ENCODE peak calls at places on chromosomes 5 and 9, in five cellular contexts. R, Z, U, E and O are unnamed samples.

GRCh38 chr5:170420809-170421412 is 31.7 kb upstream of the KCNMB1 start:
- DNase-seq in R (peak; percentile 22), Z (peak; percentile 62), U (peak; percentile 68), E (peak; percentile 30), O (peak; percentile 72)

GRCh38 chr9:14203366-14204056 is 110.4 kb downstream of the NFIB start:
- DNase-seq in R (peak; percentile 64), Z (peak; percentile 85), U (no peak), E (no peak), O (peak; percentile 44)

GRCh38 chr5:77145666-77146065 is 58.6 kb upstream of the ZBED3 start:
- DNase-seq in R (no peak), Z (no peak), U (no peak), E (no peak), O (no peak)

GRCh38 chr5:123610209-123610608 is 98.2 kb downstream of the CSNK1G3 start:
- DNase-seq in R (no peak), Z (no peak), U (no peak), E (no peak), O (no peak)

GRCh38 chr5:38274370-38274769 is 16.0 kb downstream of the EGFLAM start:
- DNase-seq in R (no peak), Z (no peak), U (no peak), E (no peak), O (no peak)

GRCh38 chr9:70413427-70413797 is 1.0 kb downstream of the KLF9 start:
- DNase-seq in R (peak; percentile 85), Z (no peak), U (no peak), E (no peak), O (peak; percentile 83)

GRCh38 chr9:30995951-30996738 is 1388.3 kb upstream of the ACO1 start:
- DNase-seq in R (no peak), Z (no peak), U (no peak), E (no peak), O (no peak)

GRCh38 chr5:159451197-159452052 is 121.1 kb upstream of the IL12B start:
- DNase-seq in R (no peak), Z (peak; percentile 36), U (peak; percentile 46), E (no peak), O (peak; percentile 21)

GRCh38 chr5:124453221-124454032 is 293.0 kb downstream of the ZNF608 start:
- DNase-seq in R (no peak), Z (no peak), U (peak; percentile 15), E (no peak), O (no peak)

GRCh38 chr5:131423056-131423455 is 159.2 kb downstream of the CDC42SE2 start:
- DNase-seq in R (no peak), Z (no peak), U (no peak), E (no peak), O (peak; percentile 23)

GRCh38 chr5:6476313-6476661 is 27.6 kb downstream of the UBE2QL1 start:
- DNase-seq in R (no peak), Z (no peak), U (no peak), E (no peak), O (no peak)

GRCh38 chr5:139148306-139148705 is 49.9 kb downstream of the SIL1 start:
- DNase-seq in R (no peak), Z (peak; percentile 77), U (no peak), E (no peak), O (no peak)

GRCh38 chr5:151520294-151520693 is 70.8 kb downstream of the FAT2 start:
- DNase-seq in R (no peak), Z (no peak), U (no peak), E (no peak), O (no peak)

GRCh38 chr5:68465133-68465532 is 249.6 kb downstream of the PIK3R1 start:
- DNase-seq in R (no peak), Z (no peak), U (no peak), E (no peak), O (no peak)

GRCh38 chr5:123875444-123876264 is 363.7 kb downstream of the CSNK1G3 start:
- DNase-seq in R (no peak), Z (peak; percentile 28), U (no peak), E (no peak), O (no peak)

GRCh38 chr5:58410441-58410840 is 49.4 kb downstream of the PLK2 start:
- DNase-seq in R (no peak), Z (peak; percentile 33), U (no peak), E (no peak), O (no peak)

GRCh38 chr5:143496928-143497327 is 93.4 kb upstream of the NR3C1 start:
- DNase-seq in R (no peak), Z (no peak), U (no peak), E (no peak), O (no peak)

GRCh38 chr9:36929350-36929675 is 104.8 kb downstream of the PAX5 start:
- DNase-seq in R (no peak), Z (no peak), U (no peak), E (no peak), O (no peak)

GRCh38 chr5:54889826-54890225 is 95.6 kb downstream of the ESM1 start:
- DNase-seq in R (no peak), Z (no peak), U (no peak), E (no peak), O (no peak)

GRCh38 chr5:44875661-44876250 is 67.0 kb downstream of the MRPS30 start:
- DNase-seq in R (no peak), Z (no peak), U (peak; percentile 98), E (no peak), O (no peak)

GRCh38 chr9:133737071-133737773 is 930 bp downstream of the SARDH start:
- DNase-seq in R (no peak), Z (peak; percentile 67), U (no peak), E (no peak), O (peak; percentile 48)

GRCh38 chr9:133115604-133116345 is 5.3 kb downstream of the RALGDS start:
- DNase-seq in R (peak; percentile 36), Z (no peak), U (no peak), E (no peak), O (peak; percentile 42)

GRCh38 chr9:108637340-108637739 is 218.4 kb downstream of the ACTL7B start:
- DNase-seq in R (no peak), Z (no peak), U (no peak), E (no peak), O (no peak)

GRCh38 chr9:95005276-95006141 is 279.0 kb downstream of the AOPEP start:
- DNase-seq in R (no peak), Z (no peak), U (no peak), E (no peak), O (no peak)

GRCh38 chr5:150978590-150978989 is 41.8 kb upstream of the GPX3 start:
- DNase-seq in R (no peak), Z (no peak), U (no peak), E (no peak), O (no peak)

GRCh38 chr9:92295827-92296258 is 2.3 kb upstream of the IARS1 start:
- DNase-seq in R (no peak), Z (no peak), U (no peak), E (no peak), O (no peak)

GRCh38 chr9:92300935-92301334 is 7.4 kb upstream of the IARS1 start:
- DNase-seq in R (no peak), Z (no peak), U (no peak), E (no peak), O (no peak)

GRCh38 chr9:92299116-92299515 is 5.6 kb upstream of the IARS1 start:
- DNase-seq in R (no peak), Z (no peak), U (no peak), E (no peak), O (no peak)

GRCh38 chr9:92295240-92295790 is 1.8 kb upstream of the IARS1 start:
- DNase-seq in R (no peak), Z (no peak), U (no peak), E (no peak), O (no peak)

GRCh38 chr9:92298036-92298435 is 4.5 kb upstream of the IARS1 start:
- DNase-seq in R (no peak), Z (no peak), U (no peak), E (no peak), O (no peak)
- H3K4me3 ChIP-seq in R (no peak overlapping the region), Z (no peak overlapping the region), U (no peak overlapping the region), E (no peak overlapping the region), O (no peak overlapping the region)

GRCh38 chr9:16651445-16651964 is 219.0 kb downstream of the BNC2 start:
- DNase-seq in R (no peak), Z (no peak), U (no peak), E (no peak), O (no peak)

GRCh38 chr9:16653491-16654407 is 216.7 kb downstream of the BNC2 start:
- DNase-seq in R (peak; percentile 26), Z (no peak), U (no peak), E (no peak), O (peak; percentile 14)

GRCh38 chr9:16652511-16653101 is 217.9 kb downstream of the BNC2 start:
- DNase-seq in R (no peak), Z (no peak), U (no peak), E (no peak), O (no peak)

GRCh38 chr9:16656432-16657169 is 213.9 kb downstream of the BNC2 start:
- DNase-seq in R (no peak), Z (no peak), U (no peak), E (no peak), O (no peak)

GRCh38 chr9:16654727-16655126 is 215.7 kb downstream of the BNC2 start:
- DNase-seq in R (no peak), Z (no peak), U (no peak), E (no peak), O (no peak)
- H3K4me1 ChIP-seq in R (peaks cover 5% of the 10 kb centered on the region), Z (no peaks in the 10 kb centered on the region), U (no peaks in the 10 kb centered on the region), E (peaks cover 30% of the 10 kb centered on the region), O (no peaks in the 10 kb centered on the region)

DNA sequence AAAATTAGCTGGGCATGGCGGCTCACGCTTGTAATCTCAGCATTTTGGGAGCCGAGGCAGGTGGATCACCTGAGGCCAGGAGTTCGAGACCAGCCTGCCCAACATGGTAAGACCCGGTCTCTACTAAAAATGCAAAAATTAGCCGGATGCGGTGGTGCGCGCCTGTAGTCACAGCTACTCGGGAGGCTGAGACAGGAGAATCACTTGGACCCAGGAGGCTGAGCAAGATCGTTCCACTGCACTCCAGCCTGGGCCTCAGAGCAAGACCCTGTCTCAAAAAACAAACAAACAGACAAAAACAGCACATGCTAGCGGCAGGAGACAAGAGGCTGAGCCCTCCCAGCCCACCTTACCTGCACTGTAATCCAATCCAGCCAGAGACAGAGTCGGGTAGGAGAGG is 1.1 kb upstream of the DOLPP1 start:
- DNase-seq in R (no peak), Z (no peak), U (no peak), E (no peak), O (no peak)
- H3K4me3 ChIP-seq in R (peak overlapping the region; percentile 75), Z (no peak overlapping the region), U (peak overlapping the region; percentile 95), E (no peak overlapping the region), O (no peak overlapping the region)

GRCh38 chr5:113575074-113575473 is 61.6 kb downstream of the YTHDC2 start:
- DNase-seq in R (no peak), Z (no peak), U (no peak), E (no peak), O (no peak)

GRCh38 chr5:113574417-113574816 is 60.9 kb downstream of the YTHDC2 start:
- DNase-seq in R (no peak), Z (no peak), U (no peak), E (no peak), O (no peak)

GRCh38 chr5:113572716-113573115 is 59.2 kb downstream of the YTHDC2 start:
- DNase-seq in R (no peak), Z (no peak), U (no peak), E (no peak), O (no peak)

GRCh38 chr5:113581388-113581787 is 67.9 kb downstream of the YTHDC2 start:
- DNase-seq in R (no peak), Z (no peak), U (no peak), E (no peak), O (no peak)

DNA sequence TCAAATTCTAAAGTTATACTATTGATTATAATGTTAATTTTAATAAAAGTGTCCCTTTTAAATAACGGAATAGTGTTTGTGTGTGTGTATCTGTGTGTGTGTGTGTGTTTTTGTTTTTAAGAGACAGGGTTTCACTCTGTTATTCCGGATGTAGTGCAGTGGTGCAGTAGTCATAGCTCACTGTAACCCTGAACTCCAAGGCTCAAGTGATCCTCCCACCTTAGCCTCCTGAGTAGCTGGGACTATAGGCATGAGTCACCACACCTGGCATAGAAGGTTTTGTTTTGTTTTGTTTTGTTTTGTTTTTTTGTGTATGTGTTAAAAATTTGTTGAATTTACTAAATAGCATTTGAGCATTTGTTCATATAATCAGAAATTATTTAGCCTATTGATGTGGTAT is 64.6 kb downstream of the YTHDC2 start:
- DNase-seq in R (no peak), Z (no peak), U (peak; percentile 0), E (no peak), O (no peak)
- H3K4me1 ChIP-seq in R (no peaks in the 10 kb centered on the region), Z (no peaks in the 10 kb centered on the region), U (peaks cover 3% of the 10 kb centered on the region), E (no peaks in the 10 kb centered on the region), O (no peaks in the 10 kb centered on the region)